ENCODE peak calls at places on chromosomes 4 and X, in six cellular contexts. Q is HCT116, T is K562, G is GM12878, H is GM23338, L is HepG2. P is an unnamed sample. For H3K4me1, the result is how much of the 10 kb centered on the place peaks cover.

GRCh38 chrX:138740361-138740760 is 28.8 kb upstream of the FGF13 start:
- DNase-seq in H (no peak), Q (no peak), L (no peak), G (no peak), T (no peak), P (no peak)

GRCh38 chrX:68666580-68666979 is 19.1 kb downstream of the STARD8 start:
- DNase-seq in Q (no peak), H (no peak), G (no peak), T (no peak), L (no peak), P (no peak)

GRCh38 chrX:131944936-131945902 is 77.9 kb upstream of the STK26 start:
- DNase-seq in Q (no peak), G (no peak), T (peak), H (no peak), L (no peak), P (no peak)

GRCh38 chr4:123399638-123400358 is 3.2 kb downstream of the SPRY1 start:
- DNase-seq in L (no peak), H (no peak), T (no peak), Q (no peak), G (no peak), P (no peak)

GRCh38 chrX:554271-554670 is 76.3 kb upstream of the SHOX start:
- DNase-seq in H (no peak), Q (no peak), L (no peak), G (no peak), T (no peak), P (no peak)

GRCh38 chr4:1337376-1337831 is 9.6 kb upstream of the UVSSA start:
- DNase-seq in H (no peak), Q (peak), G (no peak), T (no peak), L (peak), P (peak)

GRCh38 chrX:100995469-100995868 is 26.0 kb downstream of the ARL13A start:
- DNase-seq in L (peak), G (no peak), H (no peak), T (peak), Q (peak), P (no peak)

GRCh38 chrX:39895228-39896110 is 202.3 kb downstream of the BCOR start:
- DNase-seq in T (no peak), L (no peak), G (no peak), H (no peak), Q (no peak), P (no peak)

GRCh38 chrX:41110801-41111625 is 25.8 kb downstream of the USP9X start:
- DNase-seq in L (no peak), T (no peak), Q (no peak), G (no peak), H (peak), P (no peak)

GRCh38 chrX:147602297-147602696 is 309.4 kb upstream of the FMR1 start:
- DNase-seq in T (no peak), H (peak), Q (no peak), G (no peak), L (no peak), P (no peak)

GRCh38 chr4:108168672-108169562 is at the start of gene LEF1:
- DNase-seq in T (peak), G (no peak), Q (no peak), H (peak), L (no peak), P (no peak)

GRCh38 chr4:174815282-174815681 is 13.8 kb downstream of the GLRA3 start:
- DNase-seq in Q (no peak), T (no peak), H (no peak), L (no peak), G (no peak), P (no peak)

GRCh38 chr4:35793766-35794165 is 450.5 kb downstream of the ARAP2 start:
- DNase-seq in L (no peak), H (no peak), Q (no peak), G (no peak), T (no peak), P (no peak)

GRCh38 chrX:120358687-120359086 is 3.2 kb upstream of the ATP1B4 start:
- DNase-seq in H (no peak), G (no peak), Q (no peak), T (no peak), L (no peak), P (no peak)

DNA sequence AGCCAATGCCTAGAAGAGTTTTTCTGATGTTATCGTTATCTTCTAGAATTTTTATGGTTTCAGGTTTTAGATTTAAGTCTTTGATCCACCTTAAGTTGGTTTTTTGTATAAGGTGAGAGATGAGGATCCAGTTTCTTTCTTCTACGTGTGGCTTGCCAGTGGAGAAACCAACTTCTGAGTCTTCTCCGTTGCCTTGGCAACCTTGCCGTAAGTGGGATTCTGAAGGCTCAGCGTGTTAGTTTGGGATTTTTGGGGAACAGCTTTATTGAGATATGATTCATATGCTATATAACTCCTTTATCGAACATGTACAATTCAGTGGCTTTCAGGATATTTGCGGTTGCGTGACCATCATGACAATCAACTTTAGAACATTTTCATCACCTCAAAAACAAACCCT is 17.7 kb downstream of the SMS start:
- DNase-seq in Q (no peak), T (no peak), G (no peak), L (no peak), H (no peak), P (no peak)
- H3K4me1 ChIP-seq in Q (under half), T (under half), G (under half), L (under half), H (under half), P (under half)

GRCh38 chr4:88378691-88379559 is at the start of gene HERC6:
- DNase-seq in G (peak), H (peak), Q (peak), L (peak), T (peak), P (peak)
- TF ChIP-seq REST in G (no peak), H (no peak), Q (no peak), L (no peak), T (no peak), P (no peak)

GRCh38 chr4:156941940-156942548 is 29.6 kb downstream of the PDGFC start:
- DNase-seq in Q (no peak), G (no peak), H (peak), T (no peak), L (peak), P (no peak)
- TF ChIP-seq POLR2AphosphoS5 in Q (no peak), G (no peak), H (no peak), T (no peak), L (no peak), P (peak)

GRCh38 chrX:15849555-15849954 is 5.1 kb downstream of the AP1S2 start:
- DNase-seq in H (peak), Q (no peak), T (peak), G (no peak), L (no peak), P (no peak)

GRCh38 chrX:15838017-15838416 is 16.6 kb downstream of the AP1S2 start:
- DNase-seq in L (peak), G (no peak), T (peak), H (peak), Q (no peak), P (no peak)

GRCh38 chrX:15848576-15848975 is 6.0 kb downstream of the AP1S2 start:
- DNase-seq in H (no peak), Q (no peak), G (no peak), T (no peak), L (no peak), P (no peak)

DNA sequence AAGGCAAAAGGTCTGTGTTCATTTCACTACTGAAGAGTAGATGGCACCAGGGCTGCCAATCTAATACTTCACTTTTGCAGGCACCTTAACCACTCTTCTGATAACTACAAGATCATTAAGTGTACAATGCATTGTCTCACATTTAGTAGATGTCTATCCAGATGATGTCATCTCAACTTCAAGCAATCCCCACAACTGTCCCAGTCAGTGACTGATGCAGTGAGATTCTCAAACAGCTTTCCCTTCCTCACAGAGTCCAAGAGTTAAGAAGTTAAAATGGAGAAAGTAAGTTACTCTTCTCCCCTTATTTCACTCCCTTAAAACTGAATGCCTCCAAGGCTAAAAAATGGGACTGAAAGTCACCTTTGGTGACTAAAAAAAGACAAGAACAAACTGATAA is 10.7 kb downstream of the AP1S2 start:
- DNase-seq in T (no peak), G (no peak), H (no peak), Q (no peak), L (no peak), P (no peak)
- H3K4me1 ChIP-seq in T (under half), G (under half), H (under half), Q (under half), L (under half), P (under half)

GRCh38 chr4:6119507-6120020 is 80.8 kb downstream of the JAKMIP1 start:
- DNase-seq in H (no peak), L (no peak), T (no peak), Q (no peak), G (no peak), P (no peak)
- TF ChIP-seq REST in H (no peak), L (no peak), T (no peak), Q (no peak), G (no peak), P (no peak)

P was measured in Panc1.